ENCODE peak calls at places on chromosomes 3 and 15, in four cellular contexts. M is transverse colon, C is mesothelial cell of epicardium, B is MM.1S. J is an unnamed sample.

GRCh38 chr3:115683773-115684172 is 60.5 kb downstream of the GAP43 start:
- DNase-seq in M (no peak), C (no peak), B (no peak), J (no peak)

GRCh38 chr3:54146383-54147239 is 24.3 kb downstream of the CACNA2D3 start:
- DNase-seq in M (peak), B (peak), C (peak), J (peak)

GRCh38 chr15:84752700-84753099 is 4.3 kb downstream of the ZNF592 start:
- DNase-seq in M (no peak), B (no peak), C (no peak), J (no peak)

GRCh38 chr3:176352716-176353334 is 844.5 kb downstream of the TBL1XR1 start:
- DNase-seq in B (no peak), M (no peak), C (no peak), J (no peak)

GRCh38 chr3:114565201-114565600 is 271.4 kb downstream of the TIGIT start:
- DNase-seq in C (no peak), M (peak), B (no peak), J (no peak)

GRCh38 chr3:65761890-65762605 is 276.7 kb downstream of the MAGI1 start:
- DNase-seq in B (no peak), M (no peak), C (no peak), J (no peak)

GRCh38 chr15:72203507-72203837 is 5.9 kb upstream of the GRAMD2A start:
- DNase-seq in B (no peak), M (no peak), C (no peak), J (no peak)

GRCh38 chr3:158127250-158128219 is 17.6 kb downstream of the RSRC1 start:
- DNase-seq in C (no peak), M (no peak), B (peak), J (no peak)

GRCh38 chr3:151169700-151170224 is 33.3 kb downstream of the GPR171 start:
- DNase-seq in B (peak), C (no peak), M (peak), J (no peak)

GRCh38 chr3:39491014-39491413 is 23.5 kb downstream of the MOBP start:
- DNase-seq in B (no peak), M (no peak), C (no peak), J (no peak)

GRCh38 chr3:50345586-50345985 is at the start of gene ZMYND10:
- DNase-seq in B (peak), C (peak), M (peak), J (peak)

GRCh38 chr3:13505147-13506130 is 25.3 kb downstream of the HDAC11 start:
- DNase-seq in B (no peak), C (no peak), M (no peak), J (no peak)

GRCh38 chr3:69009559-69010410 is 3.7 kb downstream of the EOGT start:
- DNase-seq in M (no peak), B (no peak), C (no peak), J (peak)

GRCh38 chr15:75307778-75308390 is 25.2 kb downstream of the GOLGA6D start:
- DNase-seq in C (peak), B (peak), M (peak), J (peak)

GRCh38 chr3:38314767-38315487 is 31.7 kb upstream of the XYLB start:
- DNase-seq in C (no peak), B (no peak), M (no peak), J (no peak)

GRCh38 chr3:123949606-123950005 is 11.4 kb downstream of the CCDC14 start:
- DNase-seq in B (no peak), C (no peak), M (no peak), J (no peak)

GRCh38 chr3:126677862-126678549 is 23.1 kb upstream of the TXNRD3 start:
- DNase-seq in M (no peak), C (no peak), B (no peak), J (no peak)

GRCh38 chr15:96115642-96116041 is 214.9 kb upstream of the NR2F2 start:
- DNase-seq in B (no peak), M (no peak), C (no peak), J (no peak)

GRCh38 chr15:49303003-49303402 is 120.0 kb upstream of the FGF7 start:
- DNase-seq in M (no peak), B (no peak), C (no peak), J (no peak)

GRCh38 chr3:57227930-57228733 is 603 bp downstream of the APPL1 start:
- DNase-seq in C (peak), M (peak), B (peak), J (peak)

GRCh38 chr15:98321916-98322315 is 326.4 kb upstream of the IGF1R start:
- DNase-seq in M (no peak), B (no peak), C (no peak), J (no peak)
- TF ChIP-seq CTCF in M (no peak), B (no peak), C (no peak), J (no peak)

DNA sequence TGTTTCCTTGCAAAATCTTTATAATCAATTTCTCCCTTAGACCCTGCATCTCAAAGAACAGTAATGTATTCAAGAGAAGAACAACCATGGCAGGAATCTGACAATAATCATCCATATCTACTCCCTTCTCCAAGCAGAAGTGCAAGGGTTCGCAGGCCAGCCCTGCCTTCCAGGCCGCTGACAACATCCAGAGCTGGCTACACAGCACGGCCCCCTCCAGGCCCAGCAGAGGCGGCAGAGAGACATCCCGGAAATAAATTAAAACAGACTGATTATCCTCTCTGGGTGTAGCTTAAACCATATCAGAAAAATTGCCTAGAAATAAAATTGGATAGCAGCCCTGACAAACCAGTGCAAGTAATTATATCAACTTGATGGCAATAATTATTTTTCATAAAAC is 223.3 kb downstream of the FAM43A start:
- DNase-seq in M (no peak), B (no peak), C (no peak), J (no peak)
- TF ChIP-seq CTCF in M (no peak), B (no peak), C (no peak), J (no peak)

DNA sequence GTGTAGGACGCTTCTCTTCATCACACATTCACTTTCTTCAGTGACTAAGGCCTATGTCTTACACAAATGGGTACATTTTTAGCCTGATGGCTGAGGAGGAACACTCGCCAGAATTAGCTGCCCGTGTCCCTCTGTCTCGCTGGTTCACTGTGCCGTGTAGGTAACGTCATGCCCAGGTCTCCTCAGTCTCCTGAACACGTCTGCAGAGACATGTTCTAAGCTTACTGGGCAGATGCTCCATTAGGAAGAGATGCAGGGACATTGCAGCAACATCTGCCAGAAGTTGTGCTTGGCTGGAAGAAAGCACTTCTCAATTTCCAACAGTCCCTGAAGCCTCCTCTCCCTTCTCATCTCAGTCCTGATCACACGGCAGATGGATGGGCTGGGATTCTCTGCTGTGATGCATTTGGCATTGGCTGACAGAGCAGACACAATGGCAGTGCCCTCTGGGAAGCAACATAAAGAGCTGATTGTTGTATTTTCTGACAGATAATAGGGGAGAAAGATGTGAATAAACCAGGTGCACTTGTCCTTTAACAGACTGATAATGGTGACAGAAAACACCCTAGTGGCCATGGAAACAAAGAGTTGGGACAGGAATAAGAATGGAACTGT is 29.2 kb upstream of the LYZL4 start:
- DNase-seq in C (no peak), B (no peak), M (no peak), J (no peak)
- TF ChIP-seq CTCF in C (no peak), B (no peak), M (no peak), J (no peak)

GRCh38 chr3:79847928-79848327 is 80.1 kb upstream of the ROBO1 start:
- DNase-seq in B (no peak), M (no peak), C (no peak), J (no peak)

GRCh38 chr3:79844176-79844575 is 76.4 kb upstream of the ROBO1 start:
- DNase-seq in M (no peak), B (no peak), C (no peak), J (no peak)

GRCh38 chr3:79845546-79845945 is 77.7 kb upstream of the ROBO1 start:
- DNase-seq in B (no peak), C (no peak), M (no peak), J (no peak)

GRCh38 chr3:79843180-79843579 is 75.4 kb upstream of the ROBO1 start:
- DNase-seq in M (no peak), C (no peak), B (no peak), J (no peak)

DNA sequence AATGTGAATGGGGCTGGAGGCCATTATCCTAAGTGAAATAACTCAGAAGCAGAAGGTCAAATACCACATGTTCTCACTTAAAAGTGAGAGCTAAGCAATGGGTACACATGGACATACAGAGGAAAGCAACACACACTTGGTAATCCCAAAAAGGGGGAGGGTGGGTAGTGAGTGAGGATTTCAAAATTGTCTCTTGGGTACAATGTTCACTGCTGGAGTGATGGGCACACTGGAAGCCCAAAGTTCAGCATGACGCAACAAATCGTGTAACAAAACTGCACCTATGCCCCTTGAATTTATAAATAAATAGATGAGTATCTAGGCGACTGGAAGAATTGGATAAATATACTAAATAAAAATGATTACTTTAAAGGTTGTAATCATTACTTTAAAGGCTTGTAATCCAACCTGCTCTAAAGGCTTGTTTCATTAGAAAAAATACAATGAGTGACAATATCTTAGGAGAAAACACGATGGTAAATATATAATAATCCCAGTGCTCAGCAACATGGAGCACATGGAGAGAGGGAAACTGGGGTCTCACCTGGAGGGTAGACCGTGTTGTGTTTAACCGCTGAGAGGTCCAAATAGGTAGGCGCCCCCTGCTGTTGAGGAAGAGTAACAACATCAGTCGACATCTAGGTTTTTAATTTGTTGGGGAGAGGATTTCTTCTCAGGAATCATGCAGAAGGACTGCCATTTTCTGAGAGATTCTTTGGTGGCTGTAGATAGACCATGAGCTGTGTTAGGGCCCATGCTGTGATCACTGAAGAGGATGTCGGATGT is 78.5 kb upstream of the ROBO1 start:
- DNase-seq in B (no peak), M (no peak), C (no peak), J (peak)
- TF ChIP-seq CTCF in B (peak), M (no peak), C (peak), J (peak)

GRCh38 chr3:192212979-192213378 is 514.4 kb downstream of the FGF12 start:
- DNase-seq in C (no peak), M (no peak), B (no peak), J (no peak)
- TF ChIP-seq CTCF in C (no peak), M (no peak), B (no peak), J (no peak)

DNA sequence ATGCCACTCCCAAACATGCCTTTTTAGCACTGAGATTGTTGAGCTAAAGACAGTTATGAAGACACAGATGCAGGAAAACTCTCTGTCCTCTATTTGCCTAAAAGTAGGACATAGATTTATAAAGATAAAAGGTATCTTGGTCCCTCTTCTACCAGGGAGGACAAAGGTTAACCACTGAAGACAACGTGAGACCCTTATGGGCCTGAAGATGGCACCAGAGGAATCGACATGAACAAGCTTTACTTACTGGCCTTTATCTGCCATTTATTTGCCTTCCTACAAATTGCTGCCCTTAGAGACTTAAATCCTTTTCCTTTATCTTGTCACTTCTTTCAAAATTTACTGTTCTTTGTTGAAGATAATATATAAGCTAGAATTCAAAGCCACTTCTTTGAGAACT is 109.7 kb upstream of the FAM3D start:
- DNase-seq in M (no peak), C (no peak), B (no peak), J (no peak)
- TF ChIP-seq CTCF in M (no peak), C (no peak), B (no peak), J (no peak)

J was measured in endothelial cell.